ENCODE peak calls at places on chromosomes 16 and 17, in ten cellular contexts. One of them, this sample, is unnamed.
A peak's percentile ranks its signal among the peaks of the same experiment; 100 is the strongest.

GRCh38 chr16:22311520-22311919 is 14.3 kb downstream of the POLR3E start:
- DNase-seq in AG09309: no peak
- DNase-seq in stimulated activated CD8-positive, alpha-beta memory T cell treated with anti-CD3 and anti-CD28 coated beads, Interleukin-2, amount 100 ng/mL, for 1 hour: no peak
- DNase-seq in GM12865: no peak
- DNase-seq in lower leg skin: no peak
- DNase-seq in left cardiac atrium: no peak
- DNase-seq in activated naive CD8-positive, alpha-beta T cell treated with anti-CD3 and anti-CD28 coated beads for 36 hours: no peak
- DNase-seq in activated T-helper 9 cell treated with anti-CD3 and anti-CD28 coated beads, Interleukin-2, amount 50 U/mL, for 16 hours: no peak
- DNase-seq in epithelial cell of prostate: no peak
- DNase-seq in H54: no peak
- DNase-seq in this sample: no peak

GRCh38 chr17:75848523-75849303 is 4.5 kb upstream of the UNC13D start:
- DNase-seq in AG09309: no peak
- DNase-seq in H54: no peak
- DNase-seq in GM12865: peak; percentile 80
- DNase-seq in left cardiac atrium: peak; percentile 82
- DNase-seq in stimulated activated CD8-positive, alpha-beta memory T cell treated with anti-CD3 and anti-CD28 coated beads, Interleukin-2, amount 100 ng/mL, for 1 hour: peak; percentile 71
- DNase-seq in activated naive CD8-positive, alpha-beta T cell treated with anti-CD3 and anti-CD28 coated beads for 36 hours: peak; percentile 74
- DNase-seq in lower leg skin: peak; percentile 97
- DNase-seq in activated T-helper 9 cell treated with anti-CD3 and anti-CD28 coated beads, Interleukin-2, amount 50 U/mL, for 16 hours: peak; percentile 73
- DNase-seq in epithelial cell of prostate: no peak
- DNase-seq in this sample: peak; percentile 51

GRCh38 chr16:68991075-68991474 is 114.4 kb upstream of the HAS3 start:
- DNase-seq in stimulated activated CD8-positive, alpha-beta memory T cell treated with anti-CD3 and anti-CD28 coated beads, Interleukin-2, amount 100 ng/mL, for 1 hour: no peak
- DNase-seq in activated T-helper 9 cell treated with anti-CD3 and anti-CD28 coated beads, Interleukin-2, amount 50 U/mL, for 16 hours: no peak
- DNase-seq in lower leg skin: no peak
- DNase-seq in AG09309: no peak
- DNase-seq in left cardiac atrium: no peak
- DNase-seq in GM12865: no peak
- DNase-seq in activated naive CD8-positive, alpha-beta T cell treated with anti-CD3 and anti-CD28 coated beads for 36 hours: no peak
- DNase-seq in H54: no peak
- DNase-seq in epithelial cell of prostate: peak; percentile 58
- DNase-seq in this sample: no peak

GRCh38 chr16:59527206-59527997 is 793.3 kb upstream of the GOT2 start:
- DNase-seq in activated T-helper 9 cell treated with anti-CD3 and anti-CD28 coated beads, Interleukin-2, amount 50 U/mL, for 16 hours: no peak
- DNase-seq in activated naive CD8-positive, alpha-beta T cell treated with anti-CD3 and anti-CD28 coated beads for 36 hours: no peak
- DNase-seq in GM12865: no peak
- DNase-seq in lower leg skin: no peak
- DNase-seq in epithelial cell of prostate: peak; percentile 49
- DNase-seq in left cardiac atrium: no peak
- DNase-seq in H54: no peak
- DNase-seq in AG09309: peak; percentile 78
- DNase-seq in stimulated activated CD8-positive, alpha-beta memory T cell treated with anti-CD3 and anti-CD28 coated beads, Interleukin-2, amount 100 ng/mL, for 1 hour: no peak
- DNase-seq in this sample: no peak

GRCh38 chr17:61420745-61421398 is 21.2 kb downstream of the TBX2 start:
- DNase-seq in H54: no peak
- DNase-seq in left cardiac atrium: no peak
- DNase-seq in AG09309: no peak
- DNase-seq in epithelial cell of prostate: no peak
- DNase-seq in activated T-helper 9 cell treated with anti-CD3 and anti-CD28 coated beads, Interleukin-2, amount 50 U/mL, for 16 hours: no peak
- DNase-seq in stimulated activated CD8-positive, alpha-beta memory T cell treated with anti-CD3 and anti-CD28 coated beads, Interleukin-2, amount 100 ng/mL, for 1 hour: no peak
- DNase-seq in lower leg skin: no peak
- DNase-seq in activated naive CD8-positive, alpha-beta T cell treated with anti-CD3 and anti-CD28 coated beads for 36 hours: no peak
- DNase-seq in GM12865: no peak
- DNase-seq in this sample: no peak

GRCh38 chr17:47225436-47225858 is 16.3 kb downstream of the MYL4 start:
- DNase-seq in activated naive CD8-positive, alpha-beta T cell treated with anti-CD3 and anti-CD28 coated beads for 36 hours: no peak
- DNase-seq in H54: peak; percentile 74
- DNase-seq in left cardiac atrium: peak; percentile 91
- DNase-seq in GM12865: no peak
- DNase-seq in lower leg skin: peak; percentile 88
- DNase-seq in stimulated activated CD8-positive, alpha-beta memory T cell treated with anti-CD3 and anti-CD28 coated beads, Interleukin-2, amount 100 ng/mL, for 1 hour: no peak
- DNase-seq in AG09309: peak; percentile 59
- DNase-seq in activated T-helper 9 cell treated with anti-CD3 and anti-CD28 coated beads, Interleukin-2, amount 50 U/mL, for 16 hours: no peak
- DNase-seq in epithelial cell of prostate: peak; percentile 20
- DNase-seq in this sample: no peak

GRCh38 chr17:56297142-56297541 is 143.9 kb downstream of the ANKFN1 start:
- DNase-seq in activated naive CD8-positive, alpha-beta T cell treated with anti-CD3 and anti-CD28 coated beads for 36 hours: peak; percentile 44
- DNase-seq in H54: no peak
- DNase-seq in lower leg skin: no peak
- DNase-seq in activated T-helper 9 cell treated with anti-CD3 and anti-CD28 coated beads, Interleukin-2, amount 50 U/mL, for 16 hours: no peak
- DNase-seq in epithelial cell of prostate: no peak
- DNase-seq in GM12865: peak; percentile 4
- DNase-seq in left cardiac atrium: no peak
- DNase-seq in AG09309: no peak
- DNase-seq in stimulated activated CD8-positive, alpha-beta memory T cell treated with anti-CD3 and anti-CD28 coated beads, Interleukin-2, amount 100 ng/mL, for 1 hour: no peak
- DNase-seq in this sample: no peak

GRCh38 chr16:66603537-66604375 is 748 bp upstream of the CMTM3 start:
- DNase-seq in epithelial cell of prostate: no peak
- DNase-seq in H54: peak; percentile 67
- DNase-seq in stimulated activated CD8-positive, alpha-beta memory T cell treated with anti-CD3 and anti-CD28 coated beads, Interleukin-2, amount 100 ng/mL, for 1 hour: peak; percentile 36
- DNase-seq in activated naive CD8-positive, alpha-beta T cell treated with anti-CD3 and anti-CD28 coated beads for 36 hours: peak; percentile 70
- DNase-seq in lower leg skin: peak; percentile 92
- DNase-seq in activated T-helper 9 cell treated with anti-CD3 and anti-CD28 coated beads, Interleukin-2, amount 50 U/mL, for 16 hours: peak; percentile 52
- DNase-seq in left cardiac atrium: peak; percentile 69
- DNase-seq in AG09309: no peak
- DNase-seq in GM12865: peak; percentile 69
- DNase-seq in this sample: peak; percentile 59

GRCh38 chr17:63395075-63395815 is 50.9 kb downstream of the CYB561 start:
- DNase-seq in activated T-helper 9 cell treated with anti-CD3 and anti-CD28 coated beads, Interleukin-2, amount 50 U/mL, for 16 hours: no peak
- DNase-seq in lower leg skin: no peak
- DNase-seq in stimulated activated CD8-positive, alpha-beta memory T cell treated with anti-CD3 and anti-CD28 coated beads, Interleukin-2, amount 100 ng/mL, for 1 hour: no peak
- DNase-seq in H54: no peak
- DNase-seq in AG09309: peak; percentile 49
- DNase-seq in activated naive CD8-positive, alpha-beta T cell treated with anti-CD3 and anti-CD28 coated beads for 36 hours: no peak
- DNase-seq in left cardiac atrium: no peak
- DNase-seq in epithelial cell of prostate: no peak
- DNase-seq in GM12865: no peak
- DNase-seq in this sample: no peak

GRCh38 chr16:56947604-56947995 is 14.2 kb upstream of the CETP start:
- DNase-seq in epithelial cell of prostate: no peak
- DNase-seq in GM12865: no peak
- DNase-seq in H54: no peak
- DNase-seq in left cardiac atrium: no peak
- DNase-seq in activated naive CD8-positive, alpha-beta T cell treated with anti-CD3 and anti-CD28 coated beads for 36 hours: no peak
- DNase-seq in AG09309: no peak
- DNase-seq in stimulated activated CD8-positive, alpha-beta memory T cell treated with anti-CD3 and anti-CD28 coated beads, Interleukin-2, amount 100 ng/mL, for 1 hour: no peak
- DNase-seq in activated T-helper 9 cell treated with anti-CD3 and anti-CD28 coated beads, Interleukin-2, amount 50 U/mL, for 16 hours: no peak
- DNase-seq in lower leg skin: no peak
- DNase-seq in this sample: no peak

GRCh38 chr17:59777033-59777432 is 69.6 kb downstream of the VMP1 start:
- DNase-seq in GM12865: no peak
- DNase-seq in activated T-helper 9 cell treated with anti-CD3 and anti-CD28 coated beads, Interleukin-2, amount 50 U/mL, for 16 hours: no peak
- DNase-seq in H54: no peak
- DNase-seq in AG09309: no peak
- DNase-seq in activated naive CD8-positive, alpha-beta T cell treated with anti-CD3 and anti-CD28 coated beads for 36 hours: no peak
- DNase-seq in left cardiac atrium: no peak
- DNase-seq in stimulated activated CD8-positive, alpha-beta memory T cell treated with anti-CD3 and anti-CD28 coated beads, Interleukin-2, amount 100 ng/mL, for 1 hour: no peak
- DNase-seq in epithelial cell of prostate: no peak
- DNase-seq in lower leg skin: no peak
- DNase-seq in this sample: no peak

GRCh38 chr16:58409316-58409973 is 17.2 kb downstream of the GINS3 start:
- DNase-seq in H54: peak; percentile 57
- DNase-seq in lower leg skin: no peak
- DNase-seq in AG09309: no peak
- DNase-seq in GM12865: no peak
- DNase-seq in activated T-helper 9 cell treated with anti-CD3 and anti-CD28 coated beads, Interleukin-2, amount 50 U/mL, for 16 hours: no peak
- DNase-seq in activated naive CD8-positive, alpha-beta T cell treated with anti-CD3 and anti-CD28 coated beads for 36 hours: no peak
- DNase-seq in left cardiac atrium: peak; percentile 78
- DNase-seq in stimulated activated CD8-positive, alpha-beta memory T cell treated with anti-CD3 and anti-CD28 coated beads, Interleukin-2, amount 100 ng/mL, for 1 hour: no peak
- DNase-seq in epithelial cell of prostate: peak; percentile 52
- DNase-seq in this sample: no peak

GRCh38 chr17:69574257-69575197 is 160.0 kb downstream of the MAP2K6 start:
- DNase-seq in H54: no peak
- DNase-seq in AG09309: no peak
- DNase-seq in GM12865: no peak
- DNase-seq in activated T-helper 9 cell treated with anti-CD3 and anti-CD28 coated beads, Interleukin-2, amount 50 U/mL, for 16 hours: no peak
- DNase-seq in lower leg skin: no peak
- DNase-seq in left cardiac atrium: no peak
- DNase-seq in epithelial cell of prostate: no peak
- DNase-seq in activated naive CD8-positive, alpha-beta T cell treated with anti-CD3 and anti-CD28 coated beads for 36 hours: no peak
- DNase-seq in stimulated activated CD8-positive, alpha-beta memory T cell treated with anti-CD3 and anti-CD28 coated beads, Interleukin-2, amount 100 ng/mL, for 1 hour: no peak
- DNase-seq in this sample: no peak

GRCh38 chr17:77107506-77108433 is 33.0 kb upstream of the SEC14L1 start:
- DNase-seq in stimulated activated CD8-positive, alpha-beta memory T cell treated with anti-CD3 and anti-CD28 coated beads, Interleukin-2, amount 100 ng/mL, for 1 hour: peak; percentile 48
- DNase-seq in GM12865: peak; percentile 92
- DNase-seq in activated T-helper 9 cell treated with anti-CD3 and anti-CD28 coated beads, Interleukin-2, amount 50 U/mL, for 16 hours: peak; percentile 58
- DNase-seq in H54: no peak
- DNase-seq in left cardiac atrium: no peak
- DNase-seq in AG09309: no peak
- DNase-seq in epithelial cell of prostate: no peak
- DNase-seq in activated naive CD8-positive, alpha-beta T cell treated with anti-CD3 and anti-CD28 coated beads for 36 hours: peak; percentile 78
- DNase-seq in lower leg skin: no peak
- DNase-seq in this sample: peak; percentile 79

GRCh38 chr17:964881-965280 is 14.7 kb downstream of the NXN start:
- DNase-seq in left cardiac atrium: no peak
- DNase-seq in activated T-helper 9 cell treated with anti-CD3 and anti-CD28 coated beads, Interleukin-2, amount 50 U/mL, for 16 hours: no peak
- DNase-seq in stimulated activated CD8-positive, alpha-beta memory T cell treated with anti-CD3 and anti-CD28 coated beads, Interleukin-2, amount 100 ng/mL, for 1 hour: no peak
- DNase-seq in epithelial cell of prostate: no peak
- DNase-seq in AG09309: no peak
- DNase-seq in GM12865: no peak
- DNase-seq in lower leg skin: no peak
- DNase-seq in H54: no peak
- DNase-seq in activated naive CD8-positive, alpha-beta T cell treated with anti-CD3 and anti-CD28 coated beads for 36 hours: no peak
- DNase-seq in this sample: no peak

GRCh38 chr16:23423496-23424049 is 29.4 kb downstream of the COG7 start:
- DNase-seq in H54: peak; percentile 47
- DNase-seq in epithelial cell of prostate: peak; percentile 90
- DNase-seq in activated naive CD8-positive, alpha-beta T cell treated with anti-CD3 and anti-CD28 coated beads for 36 hours: no peak
- DNase-seq in lower leg skin: peak; percentile 95
- DNase-seq in activated T-helper 9 cell treated with anti-CD3 and anti-CD28 coated beads, Interleukin-2, amount 50 U/mL, for 16 hours: no peak
- DNase-seq in left cardiac atrium: peak; percentile 82
- DNase-seq in AG09309: peak; percentile 93
- DNase-seq in GM12865: no peak
- DNase-seq in stimulated activated CD8-positive, alpha-beta memory T cell treated with anti-CD3 and anti-CD28 coated beads, Interleukin-2, amount 100 ng/mL, for 1 hour: no peak
- DNase-seq in this sample: no peak

GRCh38 chr17:2814499-2815341 is 18.5 kb downstream of the RAP1GAP2 start:
- DNase-seq in lower leg skin: peak; percentile 88
- DNase-seq in stimulated activated CD8-positive, alpha-beta memory T cell treated with anti-CD3 and anti-CD28 coated beads, Interleukin-2, amount 100 ng/mL, for 1 hour: peak; percentile 87
- DNase-seq in activated T-helper 9 cell treated with anti-CD3 and anti-CD28 coated beads, Interleukin-2, amount 50 U/mL, for 16 hours: peak; percentile 85
- DNase-seq in H54: peak; percentile 36
- DNase-seq in left cardiac atrium: peak; percentile 42
- DNase-seq in epithelial cell of prostate: no peak
- DNase-seq in GM12865: peak; percentile 92
- DNase-seq in AG09309: no peak
- DNase-seq in activated naive CD8-positive, alpha-beta T cell treated with anti-CD3 and anti-CD28 coated beads for 36 hours: peak; percentile 78
- DNase-seq in this sample: peak; percentile 50

GRCh38 chr16:57813466-57813865 is 11.2 kb upstream of the KIFC3 start:
- DNase-seq in AG09309: no peak
- DNase-seq in H54: no peak
- DNase-seq in activated naive CD8-positive, alpha-beta T cell treated with anti-CD3 and anti-CD28 coated beads for 36 hours: no peak
- DNase-seq in stimulated activated CD8-positive, alpha-beta memory T cell treated with anti-CD3 and anti-CD28 coated beads, Interleukin-2, amount 100 ng/mL, for 1 hour: no peak
- DNase-seq in epithelial cell of prostate: no peak
- DNase-seq in left cardiac atrium: no peak
- DNase-seq in activated T-helper 9 cell treated with anti-CD3 and anti-CD28 coated beads, Interleukin-2, amount 50 U/mL, for 16 hours: no peak
- DNase-seq in lower leg skin: no peak
- DNase-seq in GM12865: no peak
- DNase-seq in this sample: no peak

GRCh38 chr16:75139498-75139897 is 8.8 kb upstream of the ZFP1 start:
- DNase-seq in H54: no peak
- DNase-seq in stimulated activated CD8-positive, alpha-beta memory T cell treated with anti-CD3 and anti-CD28 coated beads, Interleukin-2, amount 100 ng/mL, for 1 hour: no peak
- DNase-seq in lower leg skin: no peak
- DNase-seq in AG09309: no peak
- DNase-seq in activated T-helper 9 cell treated with anti-CD3 and anti-CD28 coated beads, Interleukin-2, amount 50 U/mL, for 16 hours: no peak
- DNase-seq in activated naive CD8-positive, alpha-beta T cell treated with anti-CD3 and anti-CD28 coated beads for 36 hours: no peak
- DNase-seq in left cardiac atrium: no peak
- DNase-seq in GM12865: no peak
- DNase-seq in epithelial cell of prostate: no peak
- DNase-seq in this sample: no peak

GRCh38 chr16:29825145-29826044 is 5.1 kb downstream of the MVP start:
- DNase-seq in H54: peak; percentile 78
- DNase-seq in activated T-helper 9 cell treated with anti-CD3 and anti-CD28 coated beads, Interleukin-2, amount 50 U/mL, for 16 hours: no peak
- DNase-seq in stimulated activated CD8-positive, alpha-beta memory T cell treated with anti-CD3 and anti-CD28 coated beads, Interleukin-2, amount 100 ng/mL, for 1 hour: no peak
- DNase-seq in AG09309: no peak
- DNase-seq in epithelial cell of prostate: no peak
- DNase-seq in lower leg skin: no peak
- DNase-seq in activated naive CD8-positive, alpha-beta T cell treated with anti-CD3 and anti-CD28 coated beads for 36 hours: peak; percentile 64
- DNase-seq in left cardiac atrium: peak; percentile 67
- DNase-seq in GM12865: peak; percentile 77
- DNase-seq in this sample: peak; percentile 80

GRCh38 chr16:86751081-86752030 is 173.0 kb downstream of the FOXL1 start:
- DNase-seq in activated naive CD8-positive, alpha-beta T cell treated with anti-CD3 and anti-CD28 coated beads for 36 hours: no peak
- DNase-seq in GM12865: no peak
- DNase-seq in H54: peak; percentile 60
- DNase-seq in lower leg skin: no peak
- DNase-seq in AG09309: peak; percentile 67
- DNase-seq in activated T-helper 9 cell treated with anti-CD3 and anti-CD28 coated beads, Interleukin-2, amount 50 U/mL, for 16 hours: no peak
- DNase-seq in stimulated activated CD8-positive, alpha-beta memory T cell treated with anti-CD3 and anti-CD28 coated beads, Interleukin-2, amount 100 ng/mL, for 1 hour: no peak
- DNase-seq in epithelial cell of prostate: no peak
- DNase-seq in left cardiac atrium: no peak
- DNase-seq in this sample: no peak

GRCh38 chr16:70494777-70495176 is 28.6 kb downstream of the COG4 start:
- DNase-seq in activated T-helper 9 cell treated with anti-CD3 and anti-CD28 coated beads, Interleukin-2, amount 50 U/mL, for 16 hours: no peak
- DNase-seq in GM12865: no peak
- DNase-seq in H54: no peak
- DNase-seq in stimulated activated CD8-positive, alpha-beta memory T cell treated with anti-CD3 and anti-CD28 coated beads, Interleukin-2, amount 100 ng/mL, for 1 hour: no peak
- DNase-seq in left cardiac atrium: no peak
- DNase-seq in epithelial cell of prostate: no peak
- DNase-seq in lower leg skin: no peak
- DNase-seq in activated naive CD8-positive, alpha-beta T cell treated with anti-CD3 and anti-CD28 coated beads for 36 hours: no peak
- DNase-seq in AG09309: no peak
- DNase-seq in this sample: no peak

GRCh38 chr17:79777166-79777843 is 643 bp upstream of the CBX2 start:
- DNase-seq in GM12865: peak; percentile 45
- DNase-seq in H54: peak; percentile 86
- DNase-seq in stimulated activated CD8-positive, alpha-beta memory T cell treated with anti-CD3 and anti-CD28 coated beads, Interleukin-2, amount 100 ng/mL, for 1 hour: no peak
- DNase-seq in epithelial cell of prostate: no peak
- DNase-seq in AG09309: no peak
- DNase-seq in lower leg skin: peak; percentile 92
- DNase-seq in activated T-helper 9 cell treated with anti-CD3 and anti-CD28 coated beads, Interleukin-2, amount 50 U/mL, for 16 hours: no peak
- DNase-seq in activated naive CD8-positive, alpha-beta T cell treated with anti-CD3 and anti-CD28 coated beads for 36 hours: peak; percentile 50
- DNase-seq in left cardiac atrium: peak; percentile 81
- DNase-seq in this sample: peak; percentile 67

GRCh38 chr16:66746682-66747081 is 4.7 kb downstream of the DYNC1LI2 start:
- DNase-seq in AG09309: no peak
- DNase-seq in GM12865: peak; percentile 63
- DNase-seq in epithelial cell of prostate: no peak
- DNase-seq in left cardiac atrium: no peak
- DNase-seq in activated T-helper 9 cell treated with anti-CD3 and anti-CD28 coated beads, Interleukin-2, amount 50 U/mL, for 16 hours: no peak
- DNase-seq in H54: no peak
- DNase-seq in lower leg skin: no peak
- DNase-seq in stimulated activated CD8-positive, alpha-beta memory T cell treated with anti-CD3 and anti-CD28 coated beads, Interleukin-2, amount 100 ng/mL, for 1 hour: no peak
- DNase-seq in activated naive CD8-positive, alpha-beta T cell treated with anti-CD3 and anti-CD28 coated beads for 36 hours: peak; percentile 34
- DNase-seq in this sample: no peak

GRCh38 chr17:17693253-17693954 is 12.1 kb downstream of the RAI1 start:
- DNase-seq in AG09309: no peak
- DNase-seq in activated naive CD8-positive, alpha-beta T cell treated with anti-CD3 and anti-CD28 coated beads for 36 hours: no peak
- DNase-seq in H54: no peak
- DNase-seq in lower leg skin: no peak
- DNase-seq in left cardiac atrium: peak; percentile 79
- DNase-seq in stimulated activated CD8-positive, alpha-beta memory T cell treated with anti-CD3 and anti-CD28 coated beads, Interleukin-2, amount 100 ng/mL, for 1 hour: no peak
- DNase-seq in activated T-helper 9 cell treated with anti-CD3 and anti-CD28 coated beads, Interleukin-2, amount 50 U/mL, for 16 hours: no peak
- DNase-seq in epithelial cell of prostate: no peak
- DNase-seq in GM12865: no peak
- DNase-seq in this sample: no peak

GRCh38 chr17:46135126-46135812 is 58.0 kb downstream of the KANSL1 start:
- DNase-seq in activated naive CD8-positive, alpha-beta T cell treated with anti-CD3 and anti-CD28 coated beads for 36 hours: no peak
- DNase-seq in stimulated activated CD8-positive, alpha-beta memory T cell treated with anti-CD3 and anti-CD28 coated beads, Interleukin-2, amount 100 ng/mL, for 1 hour: no peak
- DNase-seq in activated T-helper 9 cell treated with anti-CD3 and anti-CD28 coated beads, Interleukin-2, amount 50 U/mL, for 16 hours: no peak
- DNase-seq in H54: no peak
- DNase-seq in left cardiac atrium: no peak
- DNase-seq in epithelial cell of prostate: no peak
- DNase-seq in lower leg skin: no peak
- DNase-seq in AG09309: no peak
- DNase-seq in GM12865: no peak
- DNase-seq in this sample: no peak

GRCh38 chr17:69492410-69493071 is 78.0 kb downstream of the MAP2K6 start:
- DNase-seq in left cardiac atrium: no peak
- DNase-seq in activated naive CD8-positive, alpha-beta T cell treated with anti-CD3 and anti-CD28 coated beads for 36 hours: no peak
- DNase-seq in H54: peak; percentile 71
- DNase-seq in stimulated activated CD8-positive, alpha-beta memory T cell treated with anti-CD3 and anti-CD28 coated beads, Interleukin-2, amount 100 ng/mL, for 1 hour: no peak
- DNase-seq in GM12865: no peak
- DNase-seq in lower leg skin: no peak
- DNase-seq in activated T-helper 9 cell treated with anti-CD3 and anti-CD28 coated beads, Interleukin-2, amount 50 U/mL, for 16 hours: no peak
- DNase-seq in epithelial cell of prostate: peak; percentile 20
- DNase-seq in AG09309: no peak
- DNase-seq in this sample: no peak

GRCh38 chr17:66647391-66647983 is 187.4 kb upstream of the CACNG5 start:
- DNase-seq in lower leg skin: no peak
- DNase-seq in epithelial cell of prostate: no peak
- DNase-seq in H54: no peak
- DNase-seq in AG09309: no peak
- DNase-seq in left cardiac atrium: no peak
- DNase-seq in activated naive CD8-positive, alpha-beta T cell treated with anti-CD3 and anti-CD28 coated beads for 36 hours: no peak
- DNase-seq in activated T-helper 9 cell treated with anti-CD3 and anti-CD28 coated beads, Interleukin-2, amount 50 U/mL, for 16 hours: no peak
- DNase-seq in stimulated activated CD8-positive, alpha-beta memory T cell treated with anti-CD3 and anti-CD28 coated beads, Interleukin-2, amount 100 ng/mL, for 1 hour: no peak
- DNase-seq in GM12865: no peak
- DNase-seq in this sample: no peak

This sample was measured in GM13977.